ENCODE peak calls at places on chromosomes 4 and X, in six cellular contexts. C is adrenal gland, A is left lung, G is hepatocyte, L is upper lobe of right lung, B is Peyer's patch. U is an unnamed sample. For H3K27me3, the result is how much of the 10 kb centered on the place peaks cover.

GRCh38 chr4:57926311-57926710 is 816.1 kb upstream of the IGFBP7 start:
- DNase-seq in B (no peak), G (no peak), C (no peak), L (no peak), A (no peak), U (no peak)

GRCh38 chr4:168673476-168673875 is 176.6 kb downstream of the PALLD start:
- DNase-seq in A (no peak), L (no peak), G (no peak), C (no peak), B (no peak), U (no peak)

GRCh38 chrX:103063918-103064434 is at the start of gene BEX1:
- DNase-seq in L (peak), G (peak), A (no peak), C (peak), B (peak), U (peak)

GRCh38 chr4:70671091-70671490 is 4.8 kb upstream of the JCHAIN start:
- DNase-seq in A (no peak), G (no peak), L (no peak), C (no peak), B (no peak), U (no peak)

GRCh38 chr4:127069675-127070074 is 563.1 kb upstream of the INTU start:
- DNase-seq in C (no peak), B (no peak), L (no peak), G (no peak), A (no peak), U (no peak)

GRCh38 chr4:2796261-2797187 is 3.6 kb downstream of the SH3BP2 start:
- DNase-seq in A (peak), L (peak), C (peak), G (peak), B (peak), U (peak)

GRCh38 chr4:97027989-97028388 is 1115.3 kb downstream of the STPG2 start:
- DNase-seq in B (no peak), C (no peak), A (no peak), L (no peak), G (no peak), U (no peak)

GRCh38 chr4:125316391-125316780 is 1.6 kb downstream of the FAT4 start:
- DNase-seq in G (peak), C (no peak), B (peak), L (peak), A (peak), U (no peak)

GRCh38 chr4:113394730-113395530 is 345.5 kb downstream of the ANK2 start:
- DNase-seq in B (no peak), G (peak), L (no peak), A (peak), C (peak), U (no peak)

GRCh38 chr4:102620697-102621497 is 119.7 kb downstream of the NFKB1 start:
- DNase-seq in A (no peak), C (peak), B (no peak), L (no peak), G (peak), U (peak)

GRCh38 chrX:77785400-77785745 is 643 bp downstream of the ATRX start:
- DNase-seq in C (no peak), A (no peak), G (peak), B (no peak), L (no peak), U (peak)

GRCh38 chr4:84342161-84342560 is 156.9 kb downstream of the NKX6-1 start:
- DNase-seq in C (no peak), L (no peak), G (no peak), B (no peak), A (no peak), U (no peak)

GRCh38 chr4:113788888-113789287 is 27.4 kb upstream of the CAMK2D start:
- DNase-seq in L (no peak), B (no peak), C (no peak), G (no peak), A (no peak), U (no peak)

GRCh38 chr4:20532096-20532495 is 168.2 kb upstream of the PACRGL start:
- DNase-seq in B (no peak), L (no peak), G (no peak), A (no peak), C (no peak), U (no peak)

GRCh38 chr4:56786955-56787354 is 34.5 kb downstream of the SPINK2 start:
- DNase-seq in A (no peak), B (peak), C (peak), L (peak), G (peak), U (peak)

GRCh38 chrX:20442597-20442996 is 175.9 kb upstream of the RPS6KA3 start:
- DNase-seq in B (peak), L (peak), G (peak), A (peak), C (peak), U (peak)

GRCh38 chr4:152997771-152998487 is 61.8 kb downstream of the FHDC1 start:
- DNase-seq in B (no peak), G (peak), A (peak), C (no peak), L (no peak), U (no peak)

GRCh38 chr4:6169239-6169638 is 31.1 kb downstream of the JAKMIP1 start:
- DNase-seq in L (no peak), A (no peak), B (no peak), G (no peak), C (no peak), U (no peak)

GRCh38 chr4:6526696-6527095 is 48.3 kb upstream of the MAN2B2 start:
- DNase-seq in B (no peak), L (no peak), C (no peak), G (no peak), A (no peak), U (no peak)

GRCh38 chr4:139030614-139031235 is 15.1 kb downstream of the NOCT start:
- DNase-seq in B (no peak), G (peak), C (peak), L (no peak), A (peak), U (peak)

GRCh38 chrX:43813898-43814297 is 68.4 kb downstream of the MAOB start:
- DNase-seq in L (no peak), C (peak), B (no peak), A (no peak), G (no peak), U (no peak)

GRCh38 chrX:50211510-50211909 is 6.9 kb downstream of the CCNB3 start:
- DNase-seq in A (no peak), B (no peak), L (no peak), C (no peak), G (no peak), U (no peak)

GRCh38 chr4:38160487-38161207 is 200.4 kb downstream of the PTTG2 start:
- DNase-seq in L (no peak), G (peak), C (peak), A (no peak), B (peak), U (peak)

GRCh38 chrX:122739770-122740169 is 444.3 kb upstream of the GRIA3 start:
- DNase-seq in B (no peak), C (no peak), A (no peak), G (peak), L (no peak), U (no peak)

GRCh38 chrX:1242901-1243402 is 25.7 kb upstream of the CSF2RA start:
- DNase-seq in G (no peak), A (no peak), L (no peak), C (no peak), B (no peak), U (no peak)

GRCh38 chr4:101264993-101265815 is 82.1 kb downstream of the PPP3CA start:
- DNase-seq in L (no peak), B (no peak), C (no peak), A (no peak), G (no peak), U (no peak)

GRCh38 chrX:149569770-149570169 is 17.5 kb downstream of the MAGEA9B start:
- DNase-seq in A (no peak), B (no peak), C (no peak), G (no peak), L (no peak), U (no peak)

GRCh38 chrX:74923942-74924448 is 1.3 kb downstream of the NEXMIF start:
- DNase-seq in A (no peak), C (peak), G (peak), B (no peak), L (peak), U (peak)

GRCh38 chr4:10093801-10094552 is 22.6 kb downstream of the WDR1 start:
- DNase-seq in B (no peak), G (peak), L (no peak), A (no peak), C (peak), U (no peak)

GRCh38 chr4:38411092-38411491 is 252.9 kb upstream of the KLF3 start:
- DNase-seq in A (no peak), L (no peak), C (no peak), B (no peak), G (no peak), U (no peak)

GRCh38 chr4:89836897-89837384 is at the start of gene SNCA:
- DNase-seq in L (peak), A (peak), C (peak), G (peak), B (peak), U (peak)

GRCh38 chr4:54588404-54588803 is 69.4 kb upstream of the KIT start:
- DNase-seq in B (no peak), A (no peak), G (peak), L (no peak), C (no peak), U (no peak)

GRCh38 chr4:147736458-147736857 is 4.6 kb downstream of the ARHGAP10 start:
- DNase-seq in C (no peak), B (no peak), L (no peak), G (no peak), A (no peak), U (no peak)

GRCh38 chr4:122793811-122794210 is 32.8 kb upstream of the FGF2 start:
- DNase-seq in B (no peak), L (no peak), A (no peak), G (no peak), C (no peak), U (no peak)

GRCh38 chr4:122798917-122799316 is 27.7 kb upstream of the FGF2 start:
- DNase-seq in B (no peak), L (no peak), A (no peak), G (no peak), C (no peak), U (no peak)

GRCh38 chr4:122798101-122798500 is 28.5 kb upstream of the FGF2 start:
- DNase-seq in G (peak), B (no peak), L (no peak), A (peak), C (peak), U (no peak)

GRCh38 chr4:122796801-122797404 is 29.7 kb upstream of the FGF2 start:
- DNase-seq in B (no peak), G (no peak), A (no peak), C (no peak), L (no peak), U (no peak)

DNA sequence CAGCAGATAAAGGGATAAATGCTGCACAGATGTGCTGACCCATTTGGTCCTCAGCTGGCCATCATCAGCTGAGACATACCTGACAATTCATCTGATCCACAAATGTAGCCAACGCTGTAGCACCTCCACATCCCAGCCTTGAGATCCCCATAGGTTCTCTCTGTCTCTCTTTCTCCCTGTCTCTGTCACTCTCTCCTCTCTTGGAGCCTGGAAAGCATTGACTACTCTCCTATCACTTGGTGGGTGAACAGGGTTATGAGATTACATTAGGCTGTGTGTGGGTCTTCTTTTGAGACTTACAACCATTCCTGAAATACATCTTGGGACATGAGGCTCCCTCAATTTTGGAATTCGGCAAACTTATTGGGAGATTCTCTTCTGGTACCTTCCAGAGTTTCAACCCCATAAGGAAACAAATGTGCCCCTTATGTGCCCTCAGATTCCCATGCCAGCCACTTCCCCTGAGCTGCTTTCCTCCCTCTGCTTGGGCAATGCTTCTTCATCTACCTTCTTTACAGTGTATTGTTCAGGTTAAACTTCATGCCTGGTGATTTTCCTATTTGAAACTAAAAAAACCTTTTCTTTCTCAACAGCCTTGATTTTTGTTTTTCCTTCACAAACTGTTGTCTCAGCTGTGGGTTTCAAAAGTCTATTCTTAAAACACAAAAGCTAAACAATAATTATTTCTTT is 29.1 kb upstream of the FGF2 start:
- DNase-seq in A (no peak), C (no peak), B (no peak), G (no peak), L (no peak), U (no peak)
- H3K27ac ChIP-seq in A (peak), C (peak), B (peak), G (peak), L (peak), U (no peak)

GRCh38 chrX:101263766-101264165 is 27.4 kb downstream of the TAF7L start:
- DNase-seq in L (no peak), B (no peak), A (no peak), C (no peak), G (no peak), U (no peak)
- TF ChIP-seq CTCF in L (no peak), B (no peak), A (no peak), C (no peak), G (no peak), U (no peak)

GRCh38 chr4:185966997-185967775 is 101.8 kb upstream of the TLR3 start:
- DNase-seq in G (no peak), C (no peak), A (no peak), B (no peak), L (no peak), U (no peak)

GRCh38 chr4:185969657-185970056 is 99.3 kb upstream of the TLR3 start:
- DNase-seq in C (no peak), B (no peak), L (no peak), G (no peak), A (no peak), U (no peak)

GRCh38 chr4:185966549-185966948 is 102.4 kb upstream of the TLR3 start:
- DNase-seq in G (no peak), A (no peak), B (no peak), L (no peak), C (no peak), U (no peak)

DNA sequence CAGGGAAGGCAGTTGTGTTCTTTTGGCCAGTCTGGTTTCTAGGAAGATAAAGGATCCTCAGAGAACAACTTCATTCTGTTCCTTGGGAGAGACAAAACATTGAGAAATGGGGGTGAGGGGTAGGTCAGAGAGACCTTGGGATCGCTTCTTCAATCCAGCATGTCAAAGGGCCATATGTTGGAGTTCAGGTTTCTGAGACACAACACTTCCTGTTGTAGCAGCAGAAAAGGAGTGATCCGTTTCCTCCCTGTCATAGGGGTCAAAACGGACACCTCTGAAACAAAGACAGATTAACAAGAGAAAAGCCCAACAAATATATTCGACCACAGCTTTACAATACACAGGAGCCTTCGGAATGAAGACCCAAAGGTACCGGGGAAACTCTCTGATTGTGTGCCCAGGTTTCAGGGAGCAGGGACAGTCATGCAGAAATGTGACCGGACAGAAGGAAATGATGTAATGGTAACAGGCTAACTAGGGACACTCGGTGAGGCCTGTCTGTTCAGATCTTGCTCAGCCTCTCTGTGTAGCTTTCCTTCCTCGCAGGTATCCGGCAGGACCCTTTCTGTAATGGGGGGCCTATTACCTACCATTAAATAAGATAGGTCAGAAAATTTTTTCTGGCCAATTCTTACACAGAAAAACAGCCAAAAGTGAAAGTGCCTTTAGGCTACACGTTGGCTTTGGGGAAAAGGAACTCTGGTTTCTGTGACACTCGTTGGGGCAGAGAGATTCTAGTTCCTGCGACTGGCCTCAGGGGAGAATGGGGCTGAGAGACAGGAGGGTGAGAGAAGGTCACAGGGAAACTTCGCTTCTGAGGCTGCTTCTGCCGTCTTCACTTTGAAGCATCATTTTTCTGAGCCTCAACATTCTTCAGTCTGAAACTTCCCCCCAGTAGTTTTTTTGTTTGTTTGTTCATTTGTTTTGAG is 103.2 kb upstream of the TLR3 start:
- DNase-seq in B (no peak), G (no peak), A (no peak), L (no peak), C (no peak), U (no peak)
- H3K27me3 ChIP-seq in B (under half), G (under half), A (under half), L (under half), C (under half), U (under half)

GRCh38 chrX:136750364-136750763 is 30.4 kb downstream of the ARHGEF6 start:
- DNase-seq in L (no peak), B (no peak), G (no peak), C (no peak), A (no peak), U (no peak)
- H3K27ac ChIP-seq in L (no peak), B (no peak), G (no peak), C (no peak), A (no peak), U (no peak)

DNA sequence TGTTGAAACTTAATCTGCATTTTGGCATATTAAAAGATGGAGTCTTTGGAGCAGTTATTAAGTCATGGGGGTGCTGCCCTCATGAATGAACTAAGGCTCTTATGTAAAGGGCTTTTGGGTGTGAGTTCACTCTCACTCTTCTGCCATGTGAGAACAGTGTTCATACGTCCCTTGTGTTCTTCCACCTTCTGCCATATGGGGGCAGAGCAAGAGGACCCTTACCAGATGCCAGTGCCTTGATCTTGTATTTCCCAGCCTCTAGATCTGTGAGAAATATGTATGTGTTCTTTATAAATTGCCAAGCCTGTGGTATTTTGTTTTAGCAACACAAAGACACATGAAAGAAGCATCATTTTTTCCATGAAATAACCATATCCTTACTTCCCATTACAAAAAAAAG is 213.9 kb downstream of the SPOCK3 start:
- DNase-seq in C (no peak), B (no peak), A (no peak), L (no peak), G (peak), U (no peak)
- TF ChIP-seq CTCF in C (no peak), B (no peak), A (no peak), L (no peak), G (peak), U (no peak)

GRCh38 chrX:135095715-135096114 is 24.6 kb downstream of the ETDB start:
- DNase-seq in A (no peak), L (no peak), B (no peak), G (no peak), C (no peak), U (no peak)

GRCh38 chrX:135094726-135095125 is 25.6 kb downstream of the ETDB start:
- DNase-seq in G (no peak), B (no peak), L (no peak), A (no peak), C (peak), U (no peak)

DNA sequence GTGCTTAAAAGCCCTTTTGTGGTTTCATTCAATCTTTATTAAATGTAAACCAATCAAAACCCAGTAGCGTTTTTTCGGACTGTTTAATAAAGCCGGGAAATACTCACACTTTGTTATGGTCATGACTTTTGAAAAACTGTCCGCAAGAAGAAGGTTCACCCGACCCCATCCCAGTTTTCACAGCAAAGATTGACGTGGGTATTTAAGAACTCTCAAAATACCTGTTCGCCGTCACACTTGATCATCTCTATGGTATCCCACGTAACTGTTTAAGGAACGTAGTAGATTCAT is 20.9 kb downstream of the ETDB start:
- DNase-seq in G (no peak), A (no peak), L (no peak), C (no peak), B (no peak), U (no peak)
- H3K27me3 ChIP-seq in G (under half), A (under half), L (under half), C (under half), B (under half), U (under half)